ENCODE peak calls at places on chromosomes 12 and 14, in five cellular contexts. A is AG04449, R is Caco-2, T is right lobe of liver, O is HCT116. V is an unnamed sample.

GRCh38 chr14:69133206-69134125 is 19.5 kb downstream of the DCAF5 start:
- DNase-seq in A (peak; percentile 29), R (no peak), T (no peak), O (no peak), V (no peak)

GRCh38 chr12:96132819-96133218 is 61.4 kb upstream of the ELK3 start:
- DNase-seq in A (no peak), R (peak; percentile 55), T (no peak), O (no peak), V (peak; percentile 12)

GRCh38 chr14:25464078-25464477 is 414.1 kb upstream of the STXBP6 start:
- DNase-seq in A (no peak), R (no peak), T (peak; percentile 67), O (no peak), V (no peak)

GRCh38 chr12:103786201-103786600 is 54.8 kb downstream of the NT5DC3 start:
- DNase-seq in A (no peak), R (no peak), T (no peak), O (no peak), V (no peak)

GRCh38 chr14:90715993-90716392 is 100.2 kb downstream of the TTC7B start:
- DNase-seq in A (no peak), R (peak; percentile 61), T (no peak), O (no peak), V (no peak)

GRCh38 chr12:95877622-95878021 is 18.9 kb downstream of the SNRPF start:
- DNase-seq in A (no peak), R (no peak), T (no peak), O (no peak), V (no peak)

GRCh38 chr12:120538281-120539156 is 4.4 kb downstream of the RNF10 start:
- DNase-seq in A (no peak), R (no peak), T (peak; percentile 84), O (no peak), V (no peak)

GRCh38 chr12:79983492-79983891 is 48.6 kb upstream of the PPP1R12A start:
- DNase-seq in A (peak; percentile 72), R (no peak), T (no peak), O (no peak), V (peak; percentile 82)

GRCh38 chr12:12685305-12685704 is 10.7 kb downstream of the GPR19 start:
- DNase-seq in A (no peak), R (no peak), T (no peak), O (no peak), V (no peak)

GRCh38 chr12:47088021-47088944 is 8.5 kb upstream of the AMIGO2 start:
- DNase-seq in A (no peak), R (peak; percentile 57), T (no peak), O (no peak), V (no peak)

GRCh38 chr12:121284551-121285390 is 11.7 kb downstream of the CAMKK2 start:
- DNase-seq in A (no peak), R (no peak), T (peak; percentile 78), O (no peak), V (no peak)

GRCh38 chr14:50937325-50937724 is 7.0 kb downstream of the PYGL start:
- DNase-seq in A (peak; percentile 46), R (no peak), T (no peak), O (no peak), V (no peak)

GRCh38 chr12:15899282-15899870 is 11.8 kb upstream of the DERA start:
- DNase-seq in A (no peak), R (no peak), T (no peak), O (no peak), V (no peak)

GRCh38 chr14:23071244-23071974 is 14.1 kb upstream of the CDH24 start:
- DNase-seq in A (peak; percentile 80), R (peak; percentile 90), T (peak; percentile 87), O (no peak), V (peak; percentile 87)

GRCh38 chr12:108248011-108248410 is 91.1 kb downstream of the CMKLR1 start:
- DNase-seq in A (no peak), R (no peak), T (no peak), O (no peak), V (no peak)

GRCh38 chr14:100536141-100536540 is 51.1 kb downstream of the BEGAIN start:
- DNase-seq in A (no peak), R (no peak), T (peak; percentile 35), O (no peak), V (no peak)

GRCh38 chr14:33728010-33728498 is 222.8 kb downstream of the EGLN3 start:
- DNase-seq in A (no peak), R (no peak), T (no peak), O (no peak), V (no peak)

GRCh38 chr12:120584343-120585149 is 3.3 kb upstream of the POP5 start:
- DNase-seq in A (no peak), R (peak; percentile 50), T (peak; percentile 67), O (peak; percentile 13), V (no peak)

GRCh38 chr14:100880271-100881101 is 23.0 kb downstream of the RTL1 start:
- DNase-seq in A (no peak), R (no peak), T (peak; percentile 43), O (no peak), V (no peak)

GRCh38 chr14:75553761-75554160 is 24.7 kb upstream of the FLVCR2 start:
- DNase-seq in A (no peak), R (no peak), T (no peak), O (no peak), V (no peak)

GRCh38 chr12:49347307-49348237 is 884 bp downstream of the DNAJC22 start:
- DNase-seq in A (no peak), R (peak; percentile 98), T (peak; percentile 98), O (peak; percentile 89), V (no peak)

GRCh38 chr12:98743362-98743953 is 98.4 kb downstream of the APAF1 start:
- DNase-seq in A (no peak), R (no peak), T (no peak), O (peak; percentile 21), V (no peak)

GRCh38 chr14:98984719-98985041 is 287.3 kb downstream of the BCL11B start:
- DNase-seq in A (no peak), R (no peak), T (no peak), O (no peak), V (no peak)

GRCh38 chr12:8609061-8609570 is 3.5 kb downstream of the AICDA start:
- DNase-seq in A (peak; percentile 10), R (no peak), T (no peak), O (peak; percentile 35), V (peak; percentile 15)

GRCh38 chr12:27342551-27342950 is 9.9 kb downstream of the BMAL2 start:
- DNase-seq in A (no peak), R (no peak), T (no peak), O (no peak), V (no peak)

GRCh38 chr12:19411234-19412221 is 27.8 kb upstream of the AEBP2 start:
- DNase-seq in A (no peak), R (no peak), T (no peak), O (no peak), V (no peak)

GRCh38 chr14:105883066-105884005 is 357.0 kb downstream of the TMEM121 start:
- DNase-seq in A (no peak), R (peak; percentile 26), T (peak; percentile 42), O (no peak), V (no peak)

GRCh38 chr14:90642239-90642717 is 174.0 kb downstream of the TTC7B start:
- DNase-seq in A (no peak), R (peak; percentile 46), T (no peak), O (no peak), V (no peak)

GRCh38 chr12:78797201-78797931 is 67.2 kb upstream of the SYT1 start:
- DNase-seq in A (no peak), R (no peak), T (no peak), O (no peak), V (no peak)

GRCh38 chr14:54730156-54730961 is 163.4 kb downstream of the SAMD4A start:
- DNase-seq in A (peak; percentile 38), R (no peak), T (no peak), O (no peak), V (peak; percentile 96)

GRCh38 chr12:79690156-79690605 is 583 bp downstream of the PAWR start:
- DNase-seq in A (no peak), R (peak; percentile 61), T (peak; percentile 66), O (no peak), V (no peak)

GRCh38 chr12:6551063-6551461 is 4.8 kb downstream of the IFFO1 start:
- DNase-seq in A (no peak), R (no peak), T (peak; percentile 64), O (no peak), V (no peak)

GRCh38 chr12:2691001-2691339 is 103.8 kb upstream of the FKBP4 start:
- DNase-seq in A (no peak), R (no peak), T (no peak), O (no peak), V (no peak)

GRCh38 chr12:69600804-69601203 is 9.9 kb downstream of the LRRC10 start:
- DNase-seq in A (no peak), R (no peak), T (no peak), O (no peak), V (no peak)

GRCh38 chr12:69598174-69598753 is 12.4 kb downstream of the LRRC10 start:
- DNase-seq in A (no peak), R (no peak), T (no peak), O (no peak), V (no peak)

GRCh38 chr12:69608114-69608513 is 2.6 kb downstream of the LRRC10 start:
- DNase-seq in A (no peak), R (no peak), T (no peak), O (no peak), V (no peak)

GRCh38 chr12:69601962-69602685 is 8.6 kb downstream of the LRRC10 start:
- DNase-seq in A (no peak), R (no peak), T (no peak), O (no peak), V (no peak)

DNA sequence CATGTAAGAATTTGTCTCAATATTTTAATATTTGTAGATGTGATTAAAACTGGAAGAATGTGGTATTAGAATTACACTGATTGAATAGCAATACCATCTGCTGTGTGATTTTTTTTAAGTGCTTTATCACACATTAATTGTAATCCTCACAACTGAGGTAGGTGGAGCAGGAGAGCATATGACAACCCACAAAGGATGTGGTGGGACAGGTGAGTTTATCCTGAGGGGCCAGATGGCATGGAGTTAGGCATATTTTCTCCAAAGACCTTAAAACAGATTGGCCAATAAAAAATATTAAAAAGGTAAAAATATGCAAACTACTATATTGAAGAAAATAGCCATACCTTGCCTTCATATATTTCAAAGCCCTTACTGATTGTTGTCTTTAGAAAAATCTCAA is 7.8 kb downstream of the LRRC10 start:
- DNase-seq in A (no peak), R (no peak), T (no peak), O (no peak), V (no peak)
- TF ChIP-seq CTCF in A (no peak), R (peak; percentile 5), T (no peak), O (no peak), V (no peak)

GRCh38 chr14:71247106-71247505 is 339.8 kb downstream of the PCNX1 start:
- DNase-seq in A (no peak), R (no peak), T (no peak), O (no peak), V (no peak)
- H3K4me3 ChIP-seq in A (no peak overlapping the region), R (no peak overlapping the region), T (no peak overlapping the region), O (no peak overlapping the region), V (no peak overlapping the region)

GRCh38 chr12:128531153-128531552 is 264.2 kb downstream of the TMEM132C start:
- DNase-seq in A (no peak), R (no peak), T (no peak), O (no peak), V (no peak)
- TF ChIP-seq CTCF in A (no peak), R (no peak), T (no peak), O (no peak), V (no peak)

DNA sequence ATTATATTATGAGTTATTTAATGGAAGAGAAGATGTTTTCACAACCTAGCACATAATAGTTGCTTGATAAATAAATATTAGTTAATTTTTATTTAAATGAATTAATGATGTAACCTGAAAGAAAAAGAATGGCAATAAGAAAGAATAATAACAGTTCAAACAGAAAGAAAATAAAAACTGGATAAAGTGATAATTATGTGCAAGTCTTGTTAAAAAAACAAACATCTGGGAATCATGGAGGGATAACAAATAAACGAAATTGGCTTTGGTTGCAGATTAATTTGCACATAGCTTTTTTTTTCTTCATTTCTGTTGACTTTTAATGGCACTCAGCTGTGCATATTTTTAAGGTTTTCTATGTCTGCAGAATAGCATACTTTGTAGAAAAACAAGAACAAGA is 23.4 kb upstream of the ABCD2 start:
- DNase-seq in A (no peak), R (no peak), T (no peak), O (no peak), V (no peak)
- H3K4me3 ChIP-seq in A (no peak overlapping the region), R (no peak overlapping the region), T (no peak overlapping the region), O (no peak overlapping the region), V (no peak overlapping the region)

V was measured in HFF-Myc.